ENCODE peak calls at places on chromosomes 5 and 9, in four cellular contexts. H is HepG2, W is K562, N is GM12878. P is an unnamed sample.

GRCh38 chr5:42840842-42841574 is 29.3 kb upstream of the SELENOP start:
- DNase-seq in H (no peak), W (no peak), N (no peak), P (no peak)

GRCh38 chr5:60209146-60209840 is 315.8 kb upstream of the PDE4D start:
- DNase-seq in H (no peak), W (no peak), N (no peak), P (no peak)

GRCh38 chr9:84917366-84918063 is 248.0 kb downstream of the NTRK2 start:
- DNase-seq in H (no peak), W (no peak), N (no peak), P (no peak)

GRCh38 chr9:114290561-114290986 is 32.3 kb upstream of the ORM1 start:
- DNase-seq in H (no peak), W (no peak), N (no peak), P (no peak)

GRCh38 chr5:109844148-109844547 is 154.4 kb downstream of the MAN2A1 start:
- DNase-seq in H (no peak), W (no peak), N (no peak), P (no peak)

GRCh38 chr5:113608113-113608551 is 94.6 kb downstream of the YTHDC2 start:
- DNase-seq in H (no peak), W (no peak), N (no peak), P (no peak)

GRCh38 chr9:36765468-36766341 is 193.0 kb downstream of the MELK start:
- DNase-seq in H (peak; percentile 82), W (peak; percentile 96), N (peak; percentile 91), P (peak; percentile 94)

GRCh38 chr5:76402251-76402879 is 720 bp upstream of the IQGAP2 start:
- DNase-seq in H (peak; percentile 58), W (peak; percentile 88), N (peak; percentile 85), P (no peak)

GRCh38 chr5:126811515-126812198 is 34.7 kb downstream of the LMNB1 start:
- DNase-seq in H (no peak), W (no peak), N (no peak), P (no peak)

GRCh38 chr5:150206076-150206779 is 16.4 kb downstream of the SLC6A7 start:
- DNase-seq in H (no peak), W (no peak), N (no peak), P (no peak)

GRCh38 chr9:24245988-24246387 is 299.7 kb downstream of the IZUMO3 start:
- DNase-seq in H (no peak), W (no peak), N (no peak), P (no peak)

GRCh38 chr5:77669677-77670076 is 31.2 kb upstream of the OTP start:
- DNase-seq in H (no peak), W (no peak), N (no peak), P (no peak)

GRCh38 chr5:9624196-9624947 is 5.8 kb downstream of the TAS2R1 start:
- DNase-seq in H (no peak), W (no peak), N (no peak), P (no peak)

GRCh38 chr5:128083811-128084227 is 253 bp downstream of the SLC12A2 start:
- DNase-seq in H (peak; percentile 4), W (no peak), N (no peak), P (peak; percentile 81)

GRCh38 chr5:81513982-81514381 is 120.0 kb upstream of the ACOT12 start:
- DNase-seq in H (no peak), W (no peak), N (no peak), P (no peak)

GRCh38 chr9:22211588-22212360 is 202.7 kb upstream of the CDKN2B start:
- DNase-seq in H (peak; percentile 70), W (no peak), N (no peak), P (no peak)

GRCh38 chr9:120580591-120580896 is 577 bp upstream of the CDK5RAP2 start:
- DNase-seq in H (no peak), W (no peak), N (no peak), P (no peak)

DNA sequence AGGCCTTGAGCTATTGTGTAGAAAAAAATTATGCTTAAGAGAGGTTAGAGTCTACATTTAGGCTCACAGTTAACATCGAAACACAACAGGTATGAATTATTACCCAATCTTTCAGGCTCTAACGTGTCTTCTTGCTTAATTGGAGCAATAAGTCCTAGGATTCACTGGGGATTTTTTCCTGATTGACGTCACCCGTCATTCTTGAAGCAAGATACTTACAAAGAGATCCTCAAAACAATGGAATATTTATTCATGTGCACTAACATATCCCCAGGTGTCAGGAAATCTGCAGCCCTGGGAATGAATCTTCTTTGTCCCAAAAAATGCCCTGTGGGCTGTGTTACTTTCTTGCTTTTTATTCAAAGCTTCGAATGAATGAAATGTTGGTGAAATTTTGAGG is 413.5 kb downstream of the NFIB start:
- DNase-seq in H (no peak), W (no peak), N (no peak), P (no peak)
- TF ChIP-seq POLR2AphosphoS5 in H (no peak), W (no peak), N (no peak), P (no peak)

GRCh38 chr5:35233121-35233520 is 2.8 kb upstream of the PRLR start:
- DNase-seq in H (no peak), W (no peak), N (no peak), P (no peak)
- TF ChIP-seq KDM1A in H (no peak), W (no peak), N (no peak), P (no peak)

GRCh38 chr9:128104171-128104618 is 23.3 kb downstream of the PTGES2 start:
- DNase-seq in H (peak; percentile 87), W (no peak), N (no peak), P (no peak)
- TF ChIP-seq POLR2AphosphoS5 in H (no peak), W (no peak), N (no peak), P (peak; percentile 22)

DNA sequence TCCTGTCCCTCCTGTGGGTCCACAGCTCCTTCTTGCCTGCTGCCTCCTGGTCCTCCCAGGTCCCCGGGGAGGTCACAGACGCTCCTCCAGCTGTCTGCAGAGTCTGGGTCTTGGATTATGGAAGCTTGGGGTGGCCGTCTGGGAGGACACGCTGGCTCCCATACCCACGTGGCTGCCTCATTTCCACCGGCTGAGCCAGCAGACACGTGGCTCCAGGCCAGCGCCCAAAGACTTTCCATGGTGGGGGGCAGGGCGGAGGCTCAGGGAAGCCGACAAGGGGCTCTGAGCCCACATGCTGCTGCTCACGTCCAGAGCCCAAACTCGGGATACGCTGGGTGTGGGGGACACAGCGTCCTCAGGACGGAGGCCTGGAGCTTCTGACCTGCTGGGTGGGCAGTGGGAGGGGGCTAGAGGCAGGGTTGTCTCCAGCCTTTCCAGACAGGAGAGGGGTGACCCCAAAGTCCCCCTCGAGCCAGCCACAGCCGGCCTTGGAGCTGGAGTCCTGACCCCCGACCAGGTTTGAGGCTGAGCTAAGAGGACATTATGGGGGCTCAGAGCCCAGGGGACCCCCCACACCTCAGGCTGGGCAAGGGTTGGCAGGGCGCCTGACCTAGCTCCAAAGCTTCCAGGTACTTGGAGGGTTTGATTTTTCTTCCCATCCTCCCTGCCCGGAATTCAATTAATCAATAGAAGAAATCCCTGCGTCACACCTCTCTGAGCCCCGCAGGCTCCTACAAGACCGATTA is 24.2 kb upstream of the RNU6ATAC start:
- DNase-seq in H (no peak), W (no peak), N (no peak), P (no peak)
- TF ChIP-seq KDM1A in H (no peak), W (no peak), N (no peak), P (no peak)

GRCh38 chr9:2390028-2390427 is 231.6 kb upstream of the VLDLR start:
- DNase-seq in H (no peak), W (no peak), N (no peak), P (no peak)
- TF ChIP-seq POLR2AphosphoS5 in H (no peak), W (no peak), N (no peak), P (no peak)

GRCh38 chr5:1507961-1508678 is 15.6 kb downstream of the LPCAT1 start:
- DNase-seq in H (no peak), W (no peak), N (no peak), P (no peak)
- TF ChIP-seq KDM1A in H (no peak), W (no peak), N (no peak), P (no peak)

GRCh38 chr9:131349881-131350563 is 43.9 kb upstream of the PRRC2B start:
- DNase-seq in H (peak; percentile 62), W (peak; percentile 85), N (no peak), P (peak; percentile 87)
- TF ChIP-seq POLR2AphosphoS5 in H (no peak), W (no peak), N (no peak), P (no peak)

GRCh38 chr5:73117088-73117755 is 3.2 kb upstream of the TMEM171 start:
- DNase-seq in H (no peak), W (no peak), N (no peak), P (no peak)

GRCh38 chr5:73114029-73114688 is 6.2 kb upstream of the TMEM171 start:
- DNase-seq in H (no peak), W (no peak), N (no peak), P (no peak)

GRCh38 chr5:73118331-73119011 is 1.9 kb upstream of the TMEM171 start:
- DNase-seq in H (peak; percentile 9), W (no peak), N (no peak), P (no peak)

GRCh38 chr5:73116506-73116905 is 3.9 kb upstream of the TMEM171 start:
- DNase-seq in H (no peak), W (no peak), N (no peak), P (peak; percentile 6)

DNA sequence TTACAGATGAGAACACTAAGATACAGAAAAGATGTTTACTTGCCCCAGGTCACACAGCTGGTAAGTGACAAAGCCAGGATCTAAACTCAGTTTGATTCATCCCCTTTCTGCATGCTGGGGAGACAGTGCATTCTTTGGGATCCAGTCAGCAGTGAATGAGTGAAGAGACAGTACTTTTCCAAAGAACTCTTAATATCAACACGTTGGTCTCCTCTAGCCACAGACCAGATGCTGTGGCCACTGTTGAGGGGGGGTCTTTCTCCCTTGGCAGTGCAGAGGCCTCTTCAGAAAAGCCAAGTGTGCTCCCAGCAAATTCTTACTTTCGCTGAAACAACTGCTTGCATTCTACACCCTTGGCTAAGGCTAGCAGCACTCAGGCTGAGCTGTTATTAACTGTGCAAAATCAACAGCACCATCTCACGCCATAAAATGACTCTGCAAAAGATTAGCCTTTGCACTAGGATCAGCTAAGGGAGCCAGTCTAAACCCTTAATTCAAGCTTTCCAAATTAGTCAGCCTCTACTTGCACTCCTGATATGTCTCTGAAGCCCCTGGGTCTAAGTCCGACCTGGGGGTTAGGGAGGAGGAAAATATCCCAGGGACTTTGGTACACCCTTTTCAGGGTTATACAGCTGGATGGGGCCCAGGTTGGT is 4.8 kb upstream of the TMEM171 start:
- DNase-seq in H (no peak), W (no peak), N (no peak), P (no peak)
- TF ChIP-seq KDM1A in H (no peak), W (no peak), N (no peak), P (no peak)

DNA sequence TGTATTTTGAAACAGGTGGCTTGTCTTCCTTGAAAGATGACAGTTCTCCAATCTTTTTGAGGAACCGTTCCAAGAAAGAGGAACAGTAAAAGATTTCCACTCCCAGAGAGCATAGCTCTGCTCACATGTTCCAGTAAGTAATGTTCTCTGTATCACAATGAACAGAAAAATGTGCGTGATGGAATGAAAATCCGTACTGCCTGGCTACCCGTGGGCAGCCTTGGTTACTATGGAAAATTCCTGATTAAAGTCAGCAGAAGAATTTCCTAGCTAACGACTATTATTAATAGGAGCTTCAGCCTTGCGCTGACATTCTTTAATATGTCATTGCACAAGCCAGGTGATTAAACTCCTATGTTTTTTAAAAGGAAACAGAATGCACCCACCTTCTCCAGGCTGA is 54.9 kb upstream of the CPEB4 start:
- DNase-seq in H (no peak), W (no peak), N (no peak), P (no peak)
- TF ChIP-seq POLR2AphosphoS5 in H (no peak), W (no peak), N (no peak), P (no peak)